ENCODE peak calls at places on chromosomes 6 and 20, in nine cellular contexts. Y is astrocyte of the spinal cord, N is Peyer's patch, F is left lung, V is hepatocyte, A is body of pancreas, B is H1, L is heart left ventricle, W is left ventricle myocardium inferior. J is an unnamed sample.

GRCh38 chr6:37319856-37320255 is 33.9 kb upstream of the RNF8 start:
- DNase-seq in Y (peak; percentile 22), N (no peak), F (no peak), V (no peak), A (no peak), B (no peak), L (no peak), W (no peak), J (no peak)

GRCh38 chr20:9835302-9835701 is 3.6 kb downstream of the PAK5 start:
- DNase-seq in Y (no peak), N (no peak), F (no peak), V (no peak), A (no peak), B (no peak), L (no peak), W (no peak), J (no peak)

GRCh38 chr20:5843054-5843731 is 93.0 kb downstream of the SHLD1 start:
- DNase-seq in Y (peak; percentile 25), N (no peak), F (no peak), V (no peak), A (no peak), B (no peak), L (no peak), W (no peak), J (peak; percentile 60)

GRCh38 chr6:135701426-135701825 is 150.1 kb upstream of the PDE7B start:
- DNase-seq in Y (no peak), N (no peak), F (no peak), V (no peak), A (no peak), B (no peak), L (no peak), W (no peak), J (no peak)

GRCh38 chr20:10982692-10983091 is 308.9 kb upstream of the JAG1 start:
- DNase-seq in Y (peak; percentile 86), N (no peak), F (no peak), V (peak; percentile 40), A (peak; percentile 38), B (peak; percentile 13), L (peak; percentile 73), W (peak; percentile 72), J (peak; percentile 95)

GRCh38 chr6:140879861-140880260 is 1252.9 kb upstream of the GJE1 start:
- DNase-seq in Y (peak; percentile 55), N (no peak), F (no peak), V (no peak), A (no peak), B (no peak), L (no peak), W (no peak), J (peak; percentile 72)

GRCh38 chr6:5435449-5435848 is 174.1 kb downstream of the FARS2 start:
- DNase-seq in Y (peak; percentile 74), N (no peak), F (no peak), V (no peak), A (no peak), B (no peak), L (no peak), W (no peak), J (peak; percentile 73)

GRCh38 chr6:134477991-134478635 is 160.2 kb upstream of the SGK1 start:
- DNase-seq in Y (peak; percentile 66), N (no peak), F (no peak), V (no peak), A (no peak), B (no peak), L (no peak), W (no peak), J (peak; percentile 59)

GRCh38 chr6:56399672-56400263 is 152.4 kb upstream of the COL21A1 start:
- DNase-seq in Y (no peak), N (peak; percentile 75), F (no peak), V (peak; percentile 73), A (peak; percentile 38), B (no peak), L (no peak), W (no peak), J (no peak)

GRCh38 chr20:63697357-63697867 is 960 bp downstream of the TNFRSF6B start:
- DNase-seq in Y (no peak), N (no peak), F (no peak), V (no peak), A (no peak), B (no peak), L (no peak), W (peak; percentile 13), J (no peak)

GRCh38 chr6:50820590-50821234 is 2.0 kb downstream of the TFAP2B start:
- DNase-seq in Y (no peak), N (no peak), F (no peak), V (no peak), A (no peak), B (no peak), L (no peak), W (no peak), J (no peak)

GRCh38 chr6:44593539-44593944 is 206.0 kb downstream of the CDC5L start:
- DNase-seq in Y (peak; percentile 76), N (no peak), F (no peak), V (peak; percentile 67), A (peak; percentile 41), B (peak; percentile 56), L (peak; percentile 18), W (no peak), J (peak; percentile 83)

DNA sequence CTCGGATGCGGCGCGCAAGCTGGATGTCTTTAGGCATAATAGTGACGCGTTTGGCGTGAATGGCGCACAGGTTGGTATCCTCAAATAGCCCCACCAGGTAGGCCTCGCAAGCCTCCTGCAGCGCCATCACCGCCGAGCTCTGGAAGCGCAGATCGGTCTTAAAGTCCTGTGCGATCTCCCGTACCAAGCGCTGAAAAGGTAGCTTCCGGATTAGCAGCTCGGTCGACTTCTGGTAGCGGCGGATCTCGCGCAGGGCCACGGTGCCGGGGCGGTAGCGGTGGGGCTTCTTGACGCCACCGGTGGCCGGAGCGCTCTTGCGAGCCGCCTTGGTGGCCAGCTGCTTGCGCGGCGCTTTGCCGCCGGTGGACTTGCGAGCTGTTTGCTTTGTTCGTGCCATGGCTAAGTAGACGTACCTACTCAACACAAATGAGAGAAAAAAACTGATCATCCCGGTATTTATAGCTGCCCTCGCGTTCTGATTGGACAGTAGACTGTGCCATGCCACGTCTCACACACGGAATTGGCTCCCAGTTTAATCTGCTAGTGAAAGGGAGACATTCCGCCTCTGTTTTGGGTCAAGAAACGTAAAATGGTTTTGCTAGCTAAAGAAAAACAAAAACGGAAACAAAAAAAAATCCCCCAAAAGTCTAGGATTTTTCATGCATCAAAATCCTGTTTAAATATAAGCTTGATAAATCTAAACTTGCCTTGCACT is 40.1 kb downstream of the OR2B2 start:
- DNase-seq in Y (peak; percentile 98), N (peak; percentile 85), F (peak; percentile 88), V (peak; percentile 88), A (peak; percentile 78), B (no peak), L (peak; percentile 77), W (peak; percentile 34), J (peak; percentile 99)
- H3K4me3 ChIP-seq in Y (peak overlapping the region; percentile 60), N (peak overlapping the region; percentile 54), F (peak overlapping the region; percentile 36), V (peak overlapping the region; percentile 37), A (peak overlapping the region; percentile 22), B (peak overlapping the region; percentile 61), L (peak overlapping the region; percentile 64), W (peak overlapping the region; percentile 71), J (peak overlapping the region; percentile 80)

DNA sequence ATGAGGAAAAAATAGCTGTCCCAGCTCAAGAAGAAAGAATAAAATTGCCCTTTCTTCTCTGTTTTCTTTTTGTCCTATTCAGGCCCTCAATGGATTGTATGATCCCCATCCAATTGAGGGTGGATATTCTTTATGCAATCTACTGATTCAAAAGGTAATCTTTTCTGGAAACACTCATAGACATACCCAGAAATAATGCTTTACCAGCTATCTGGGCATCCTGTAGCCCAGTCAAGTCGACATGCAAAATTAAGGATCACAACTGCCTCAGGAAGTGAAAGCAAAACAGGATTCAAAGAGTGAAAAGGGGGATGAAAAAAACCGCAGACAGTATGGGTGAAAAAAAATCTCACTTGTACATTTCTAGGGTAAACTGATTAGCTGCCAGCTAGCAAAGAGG is 410.1 kb downstream of the TBC1D32 start:
- DNase-seq in Y (no peak), N (no peak), F (no peak), V (no peak), A (no peak), B (no peak), L (no peak), W (no peak), J (no peak)
- TF ChIP-seq CTCF in Y (no peak), N (no peak), F (no peak), V (no peak), A (no peak), B (no peak), L (no peak), W (no peak), J (no peak)

DNA sequence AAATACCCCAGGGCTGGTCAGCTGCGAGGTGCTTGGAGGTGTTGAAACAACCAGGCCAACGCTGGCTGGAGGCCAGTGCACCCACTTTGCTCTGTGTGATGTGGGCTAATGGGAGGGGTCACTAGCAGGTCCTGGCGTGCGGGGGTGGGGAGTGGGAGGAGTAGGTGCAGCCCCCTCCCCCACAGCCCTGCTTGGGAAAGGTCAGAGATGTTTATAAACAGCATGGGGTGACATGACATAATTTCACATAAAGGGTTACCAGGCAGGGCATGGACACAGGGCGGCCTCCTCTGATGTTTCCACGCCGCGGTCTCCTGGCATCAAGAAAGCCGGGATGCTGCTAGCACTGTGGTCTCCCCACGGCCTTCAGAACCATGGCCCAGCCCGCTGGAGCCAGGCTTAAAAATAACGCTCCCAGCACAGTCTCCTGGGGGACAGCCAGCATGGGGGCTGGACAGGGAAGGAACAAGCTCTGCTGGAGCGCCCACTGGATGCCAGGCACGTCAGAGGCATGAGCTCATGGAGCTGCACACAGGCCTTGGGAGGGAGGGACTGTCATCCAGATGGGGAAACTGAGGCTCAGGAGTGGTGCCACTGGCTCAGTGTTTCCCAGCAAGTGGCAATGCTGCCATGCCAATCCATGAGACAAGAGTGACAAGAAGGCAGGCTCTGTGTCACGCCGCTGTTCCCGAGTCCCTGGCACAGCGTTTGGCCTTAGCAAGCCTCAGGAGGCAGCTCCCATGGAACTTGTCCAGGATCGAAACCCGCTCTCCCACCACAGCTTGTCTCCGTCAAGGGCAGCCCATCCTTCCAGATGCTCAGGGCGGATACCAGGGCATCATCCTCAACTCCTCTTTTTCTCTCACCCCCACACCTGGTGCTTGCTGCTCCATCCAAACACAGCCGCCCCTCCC is 110.9 kb upstream of the PTPN1 start:
- DNase-seq in Y (no peak), N (no peak), F (peak; percentile 81), V (peak; percentile 38), A (peak; percentile 54), B (no peak), L (peak; percentile 86), W (peak; percentile 87), J (no peak)
- H3K4me3 ChIP-seq in Y (no peak overlapping the region), N (no peak overlapping the region), F (no peak overlapping the region), V (no peak overlapping the region), A (no peak overlapping the region), B (no peak overlapping the region), L (no peak overlapping the region), W (peak overlapping the region; percentile 14), J (no peak overlapping the region)

DNA sequence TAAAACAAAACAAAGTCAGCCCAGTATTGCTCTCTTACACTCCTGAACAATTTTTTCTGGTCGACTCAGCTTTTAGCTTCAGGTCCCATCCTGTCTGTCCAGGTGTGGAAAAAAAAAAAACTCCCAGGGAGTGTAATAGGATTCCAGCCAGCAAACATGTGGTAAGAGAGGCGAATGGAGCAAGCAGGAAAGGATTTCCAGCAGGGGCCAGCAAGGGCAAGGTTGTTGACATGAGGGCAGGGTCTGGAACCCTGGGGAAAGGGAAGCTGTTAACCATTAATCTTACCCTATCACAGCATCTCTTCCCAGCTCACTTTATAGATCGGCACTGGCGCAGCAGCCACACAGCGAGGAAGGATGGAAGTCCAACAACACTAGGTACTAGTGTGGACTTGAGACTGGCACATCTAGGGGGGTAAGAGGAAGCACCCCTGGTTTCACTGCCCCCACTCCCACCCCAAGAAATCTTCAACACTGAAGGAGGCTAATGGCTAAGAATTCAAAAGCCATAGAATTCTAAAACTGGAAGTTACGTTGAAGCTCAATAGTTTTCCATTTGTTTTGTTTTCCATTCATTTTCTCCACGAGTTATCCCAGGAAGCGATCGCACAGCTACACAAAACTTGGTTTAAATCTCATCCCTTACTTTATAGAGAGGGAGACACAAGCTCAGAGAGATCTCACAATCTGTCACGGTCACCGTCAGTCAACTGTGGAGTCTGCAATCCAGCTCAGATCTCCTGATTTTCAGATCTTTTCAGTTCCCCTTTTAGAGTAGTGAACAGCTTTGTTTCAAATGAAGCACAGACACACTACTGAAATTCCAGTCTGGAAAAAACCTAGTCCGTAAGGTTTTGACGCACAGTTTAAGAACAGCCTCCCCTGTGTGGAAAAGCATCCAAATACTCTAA is 53.4 kb downstream of the SLC22A23 start:
- DNase-seq in Y (no peak), N (peak; percentile 78), F (peak; percentile 66), V (peak; percentile 84), A (peak; percentile 89), B (no peak), L (no peak), W (no peak), J (peak; percentile 23)
- TF ChIP-seq CTCF in Y (no peak), N (no peak), F (no peak), V (no peak), A (no peak), B (peak; percentile 10), L (no peak), W (no peak), J (no peak)